ENCODE peak calls at places on chromosomes 6 and 20, in four cellular contexts. B, A, J and V are unnamed samples.
A peak's percentile ranks its signal among the peaks of the same experiment; 100 is the strongest.

GRCh38 chr6:113719056-113719455 is 138.1 kb upstream of the MARCKS start:
- DNase-seq in J (peak; percentile 62), A (no peak), B (no peak), V (no peak)

GRCh38 chr6:35568967-35569606 is 56.4 kb upstream of the TULP1 start:
- DNase-seq in B (peak; percentile 64), A (peak; percentile 50), J (peak; percentile 40), V (peak; percentile 7)

GRCh38 chr6:133973109-133973971 is 20.3 kb downstream of the TBPL1 start:
- DNase-seq in J (peak; percentile 67), B (peak; percentile 76), A (no peak), V (no peak)

GRCh38 chr6:98529364-98529763 is 305.0 kb upstream of the POU3F2 start:
- DNase-seq in B (no peak), J (no peak), A (no peak), V (no peak)

GRCh38 chr6:129667034-129667433 is 42.9 kb downstream of the ARHGAP18 start:
- DNase-seq in B (peak; percentile 52), J (no peak), A (no peak), V (no peak)

GRCh38 chr20:32773214-32773613 is 11.0 kb downstream of the DNMT3B start:
- DNase-seq in A (no peak), J (no peak), B (no peak), V (no peak)

GRCh38 chr6:41731561-41732086 is 3.8 kb downstream of the TFEB start:
- DNase-seq in B (no peak), J (no peak), A (peak; percentile 18), V (no peak)

GRCh38 chr6:167858086-167858591 is 31.4 kb downstream of the AFDN start:
- DNase-seq in A (no peak), B (peak; percentile 81), J (no peak), V (peak; percentile 52)

GRCh38 chr6:166365221-166365620 is 17.5 kb downstream of the MPC1 start:
- DNase-seq in J (no peak), A (no peak), B (peak; percentile 31), V (peak; percentile 42)

GRCh38 chr6:6749791-6750434 is 161.4 kb downstream of the LY86 start:
- DNase-seq in A (peak; percentile 77), J (peak; percentile 81), B (peak; percentile 94), V (peak; percentile 96)

GRCh38 chr6:159790947-159791598 is 806 bp downstream of the MRPL18 start:
- DNase-seq in J (peak; percentile 37), A (no peak), B (no peak), V (no peak)

GRCh38 chr6:127868338-127868737 is 32.5 kb downstream of the THEMIS start:
- DNase-seq in A (no peak), J (no peak), B (no peak), V (no peak)

GRCh38 chr6:132391391-132392291 is 9.6 kb downstream of the MOXD1 start:
- DNase-seq in J (peak; percentile 7), A (no peak), B (peak; percentile 97), V (peak; percentile 40)

GRCh38 chr6:26269406-26270120 is 95.4 kb upstream of the BTN3A2 start:
- DNase-seq in B (no peak), A (no peak), J (no peak), V (no peak)

GRCh38 chr6:79724816-79725215 is 93.7 kb downstream of the SH3BGRL2 start:
- DNase-seq in J (no peak), A (no peak), B (no peak), V (no peak)

GRCh38 chr6:147615659-147616456 is 107.4 kb downstream of the SAMD5 start:
- DNase-seq in B (peak; percentile 89), J (no peak), A (no peak), V (peak; percentile 18)

GRCh38 chr20:21102691-21103311 is 3.4 kb downstream of the LINC00237 start:
- DNase-seq in J (peak; percentile 38), B (no peak), A (peak; percentile 66), V (no peak)
- H3K4me3 ChIP-seq in J (no peak overlapping the region), B (no peak overlapping the region), A (no peak overlapping the region), V (no peak overlapping the region)

GRCh38 chr6:83702749-83703148 is 6.2 kb downstream of the SNAP91 start:
- DNase-seq in J (no peak), A (no peak), B (no peak), V (no peak)
- H3K4me3 ChIP-seq in J (no peak overlapping the region), A (no peak overlapping the region), B (no peak overlapping the region), V (no peak overlapping the region)

DNA sequence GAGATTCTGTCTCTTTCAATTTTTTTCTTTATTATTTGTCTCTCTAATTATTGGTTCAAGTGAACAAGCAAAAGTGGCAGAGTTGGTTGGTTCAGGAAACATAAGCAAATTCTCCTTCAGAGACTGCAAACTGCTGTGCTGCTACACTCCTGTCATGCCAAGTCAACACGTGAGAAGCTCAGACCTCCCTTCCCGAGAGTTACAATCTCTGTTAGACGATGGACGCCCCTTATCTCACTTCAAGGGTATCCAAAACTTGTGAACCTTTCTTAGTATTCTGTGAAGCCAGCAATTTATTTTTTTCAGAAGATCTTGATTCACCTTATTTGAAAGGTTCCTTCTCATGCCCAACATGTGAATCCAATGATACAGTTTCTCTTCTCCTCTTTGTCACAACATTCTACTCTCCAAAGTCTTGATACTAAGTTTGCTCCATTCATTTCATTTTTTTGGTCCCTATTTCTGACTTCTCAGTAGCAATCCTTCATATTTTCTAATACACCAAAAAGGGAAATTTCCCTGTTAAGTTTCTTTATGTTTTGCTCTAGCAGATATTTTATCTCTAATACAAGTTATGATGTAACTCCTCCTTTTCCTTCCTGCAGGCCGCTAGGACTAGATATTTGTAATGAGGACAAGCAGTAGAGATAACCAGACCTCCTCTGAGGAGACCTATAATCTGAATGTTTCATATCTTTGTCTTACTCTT is 448.8 kb upstream of the CITED2 start:
- DNase-seq in J (no peak), B (no peak), A (no peak), V (no peak)
- H3K4me3 ChIP-seq in J (no peak overlapping the region), B (no peak overlapping the region), A (no peak overlapping the region), V (no peak overlapping the region)

GRCh38 chr6:16707101-16707783 is 54.0 kb downstream of the ATXN1 start:
- DNase-seq in J (no peak), B (no peak), A (no peak), V (no peak)

GRCh38 chr6:16712250-16712930 is 48.9 kb downstream of the ATXN1 start:
- DNase-seq in A (no peak), J (no peak), B (no peak), V (no peak)

GRCh38 chr6:16713597-16713996 is 47.7 kb downstream of the ATXN1 start:
- DNase-seq in J (no peak), A (no peak), B (no peak), V (peak; percentile 25)

GRCh38 chr6:16712931-16713484 is 48.3 kb downstream of the ATXN1 start:
- DNase-seq in A (peak; percentile 80), J (peak; percentile 70), B (peak; percentile 91), V (peak; percentile 66)

GRCh38 chr6:16711551-16712249 is 49.6 kb downstream of the ATXN1 start:
- DNase-seq in B (no peak), J (peak; percentile 33), A (no peak), V (no peak)
- H3K4me3 ChIP-seq in B (no peak overlapping the region), J (no peak overlapping the region), A (no peak overlapping the region), V (no peak overlapping the region)

DNA sequence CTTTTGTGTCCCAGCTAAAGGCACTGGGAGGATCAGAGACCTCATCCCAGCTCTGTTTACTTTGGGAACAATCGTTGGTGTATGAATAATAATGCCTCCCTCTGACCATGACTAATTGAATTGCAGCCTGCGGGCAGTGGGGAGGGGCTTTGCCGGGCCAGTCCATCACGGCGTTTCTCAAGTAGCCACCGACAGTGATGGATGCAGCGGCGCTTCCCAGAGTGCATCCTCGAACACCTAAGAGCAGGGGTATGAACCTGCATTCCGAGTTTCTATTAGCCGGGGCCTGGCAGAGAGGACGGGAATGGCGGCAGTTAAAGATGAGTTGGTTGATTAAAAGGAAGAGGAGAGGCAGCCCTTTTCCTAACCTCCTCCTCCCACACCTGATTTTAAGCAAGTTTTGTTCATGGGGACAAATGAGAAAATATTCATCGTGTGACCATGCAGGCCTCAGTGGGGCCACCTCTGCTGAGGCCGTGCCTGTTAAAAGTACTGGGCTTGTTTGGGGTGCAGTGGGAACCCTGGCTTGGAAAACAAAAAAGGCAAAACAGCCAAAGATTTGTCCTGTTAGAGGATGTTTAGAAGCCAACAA is 154.1 kb downstream of the FOXA2 start:
- DNase-seq in B (no peak), A (no peak), J (peak; percentile 32), V (peak; percentile 53)
- H3K4me3 ChIP-seq in B (no peak overlapping the region), A (no peak overlapping the region), J (no peak overlapping the region), V (no peak overlapping the region)

GRCh38 chr6:32815996-32816395 is 806 bp downstream of the HLA-DOB start:
- DNase-seq in B (no peak), A (no peak), J (no peak), V (no peak)
- H3K4me3 ChIP-seq in B (no peak overlapping the region), A (no peak overlapping the region), J (no peak overlapping the region), V (no peak overlapping the region)

GRCh38 chr6:33320315-33321181 is 3.0 kb upstream of the ZBTB22 start:
- DNase-seq in B (peak; percentile 94), A (peak; percentile 89), J (peak; percentile 44), V (no peak)
- H3K4me3 ChIP-seq in B (peak overlapping the region; percentile 29), A (no peak overlapping the region), J (no peak overlapping the region), V (no peak overlapping the region)